ENCODE peak calls at places on chromosome 14, in four cellular contexts. W is hypothalamus, T is fibroblast of pulmonary artery, E is islet precursor cell. B is an unnamed sample.

GRCh38 chr14:68956728-68957127 is 22.4 kb downstream of the ACTN1 start:
- DNase-seq in W (no peak), T (no peak), E (no peak), B (no peak)

GRCh38 chr14:86013663-86014062 is 483.7 kb downstream of the FLRT2 start:
- DNase-seq in W (no peak), T (peak), E (no peak), B (no peak)

GRCh38 chr14:95255487-95255886 is 64.2 kb downstream of the CLMN start:
- DNase-seq in W (no peak), T (peak), E (peak), B (no peak)

GRCh38 chr14:54722791-54723432 is 156.0 kb downstream of the SAMD4A start:
- DNase-seq in W (no peak), T (peak), E (no peak), B (no peak)

GRCh38 chr14:45284802-45285201 is 31.8 kb upstream of the MIS18BP1 start:
- DNase-seq in W (no peak), T (no peak), E (no peak), B (no peak)

GRCh38 chr14:33393155-33393894 is 454.6 kb downstream of the NPAS3 start:
- DNase-seq in W (no peak), T (peak), E (no peak), B (no peak)

GRCh38 chr14:75022655-75023054 is 19.9 kb downstream of the EIF2B2 start:
- DNase-seq in W (no peak), T (peak), E (peak), B (no peak)

GRCh38 chr14:63344336-63344735 is 25.6 kb upstream of the GPHB5 start:
- DNase-seq in W (no peak), T (no peak), E (no peak), B (no peak)

GRCh38 chr14:64218344-64219240 is 75.6 kb downstream of the ESR2 start:
- DNase-seq in W (no peak), T (peak), E (no peak), B (no peak)

GRCh38 chr14:102338724-102339123 is 19.2 kb downstream of the ZNF839 start:
- DNase-seq in W (no peak), T (no peak), E (no peak), B (no peak)

GRCh38 chr14:74571901-74572828 is 39.9 kb downstream of the LTBP2 start:
- DNase-seq in W (no peak), T (peak), E (peak), B (no peak)

GRCh38 chr14:67928375-67928774 is 108.8 kb downstream of the RAD51B start:
- DNase-seq in W (no peak), T (no peak), E (no peak), B (no peak)

GRCh38 chr14:53921027-53921426 is 35.6 kb downstream of the BMP4 start:
- DNase-seq in W (no peak), T (no peak), E (no peak), B (no peak)

GRCh38 chr14:83874662-83875061 is 1655.3 kb upstream of the FLRT2 start:
- DNase-seq in W (no peak), T (peak), E (no peak), B (no peak)

GRCh38 chr14:79705126-79705894 is 506.0 kb downstream of the DIO2 start:
- DNase-seq in W (no peak), T (no peak), E (no peak), B (no peak)

GRCh38 chr14:67360469-67361206 is 510 bp downstream of the EIF2S1 start:
- DNase-seq in W (no peak), T (no peak), E (no peak), B (no peak)

B was measured in mesothelial cell of epicardium.